ENCODE peak calls at places on chromosomes 13 and 19, in nine cellular contexts. J is substantia nigra; X is pons; P is CD4-positive, CD25-positive, alpha-beta regulatory T cell; U is H7; F is WTC11; M is activated CD8-positive, alpha-beta T cell treated with anti-CD3 and anti-CD28 coated beads, Interleukin-2, amount 10 ng/mL, durations not matched to agents 7 days and 5 days; A is anterior cingulate cortex; R is EH. C is an unnamed sample.

GRCh38 chr13:57557979-57558529 is 73.5 kb upstream of the PCDH17 start:
- DNase-seq in J (no peak), X (peak), P (no peak), U (peak), F (no peak), M (no peak), A (no peak), R (no peak), C (no peak)

GRCh38 chr13:102948006-102948405 is 102.2 kb downstream of the ERCC5 start:
- DNase-seq in J (peak), X (peak), P (no peak), U (no peak), F (no peak), M (no peak), A (peak), R (peak), C (no peak)

GRCh38 chr13:31274345-31274870 is 74.6 kb downstream of the B3GLCT start:
- DNase-seq in J (no peak), X (no peak), P (no peak), U (no peak), F (no peak), M (no peak), A (no peak), R (peak), C (no peak)

GRCh38 chr13:28380319-28380718 is 114.6 kb downstream of the FLT1 start:
- DNase-seq in J (no peak), X (no peak), P (no peak), U (no peak), F (no peak), M (no peak), A (no peak), R (no peak), C (no peak)

GRCh38 chr13:79541426-79542049 is 60.6 kb downstream of the NDFIP2 start:
- DNase-seq in J (no peak), X (peak), P (peak), U (no peak), F (no peak), M (peak), A (no peak), R (peak), C (peak)

GRCh38 chr13:100102042-100102441 is 13.1 kb downstream of the PCCA start:
- DNase-seq in J (no peak), X (no peak), P (no peak), U (no peak), F (no peak), M (no peak), A (no peak), R (no peak), C (no peak)

GRCh38 chr13:30034448-30034795 is 184.0 kb upstream of the UBL3 start:
- DNase-seq in J (no peak), X (no peak), P (no peak), U (no peak), F (no peak), M (no peak), A (no peak), R (peak), C (no peak)

GRCh38 chr19:18416778-18417249 is 2.4 kb upstream of the SSBP4 start:
- DNase-seq in J (peak), X (no peak), P (peak), U (peak), F (peak), M (peak), A (peak), R (peak), C (peak)

GRCh38 chr13:46565808-46566750 is 13.1 kb downstream of the LRCH1 start:
- DNase-seq in J (no peak), X (peak), P (no peak), U (no peak), F (no peak), M (no peak), A (no peak), R (no peak), C (peak)

GRCh38 chr19:39299404-39299803 is 3.2 kb downstream of the IFNL1 start:
- DNase-seq in J (no peak), X (no peak), P (no peak), U (no peak), F (no peak), M (peak), A (no peak), R (no peak), C (no peak)

GRCh38 chr19:2050349-2050990 is 574 bp downstream of the MKNK2 start:
- DNase-seq in J (no peak), X (no peak), P (no peak), U (no peak), F (no peak), M (no peak), A (no peak), R (no peak), C (no peak)

GRCh38 chr13:37144661-37145060 is 39.2 kb upstream of the CSNK1A1L start:
- DNase-seq in J (no peak), X (no peak), P (no peak), U (no peak), F (no peak), M (no peak), A (no peak), R (peak), C (no peak)

GRCh38 chr19:39166571-39167391 is 30.0 kb upstream of the NCCRP1 start:
- DNase-seq in J (no peak), X (peak), P (no peak), U (peak), F (peak), M (no peak), A (no peak), R (no peak), C (no peak)

GRCh38 chr13:42875448-42876269 is 94.3 kb downstream of the FAM216B start:
- DNase-seq in J (no peak), X (no peak), P (no peak), U (peak), F (peak), M (no peak), A (no peak), R (no peak), C (peak)

GRCh38 chr19:29283366-29283765 is 70.4 kb upstream of the UQCRFS1 start:
- DNase-seq in J (no peak), X (no peak), P (no peak), U (no peak), F (no peak), M (no peak), A (no peak), R (no peak), C (no peak)

GRCh38 chr13:59276436-59276835 is 887.3 kb downstream of the DIAPH3 start:
- DNase-seq in J (no peak), X (no peak), P (no peak), U (no peak), F (no peak), M (no peak), A (no peak), R (peak), C (no peak)

GRCh38 chr13:71056581-71056980 is 810.4 kb downstream of the DACH1 start:
- DNase-seq in J (no peak), X (no peak), P (no peak), U (no peak), F (peak), M (no peak), A (no peak), R (no peak), C (peak)

GRCh38 chr13:111623170-111623569 is 302.7 kb downstream of the TEX29 start:
- DNase-seq in J (no peak), X (no peak), P (no peak), U (no peak), F (no peak), M (no peak), A (no peak), R (no peak), C (no peak)

GRCh38 chr13:113860051-113860471 is 3.8 kb downstream of the GAS6 start:
- DNase-seq in J (no peak), X (no peak), P (no peak), U (peak), F (peak), M (no peak), A (no peak), R (no peak), C (no peak)

GRCh38 chr19:33803383-33803782 is 6.7 kb downstream of the KCTD15 start:
- DNase-seq in J (no peak), X (no peak), P (no peak), U (no peak), F (no peak), M (no peak), A (no peak), R (no peak), C (no peak)

GRCh38 chr19:58001895-58002369 is 688 bp downstream of the ZNF606 start:
- DNase-seq in J (no peak), X (peak), P (no peak), U (no peak), F (no peak), M (peak), A (no peak), R (peak), C (no peak)

GRCh38 chr13:40102854-40103253 is 447.4 kb downstream of the COG6 start:
- DNase-seq in J (no peak), X (no peak), P (peak), U (no peak), F (no peak), M (no peak), A (peak), R (peak), C (no peak)

GRCh38 chr13:51590966-51591627 is 6.8 kb downstream of the WDFY2 start:
- DNase-seq in J (no peak), X (peak), P (no peak), U (no peak), F (no peak), M (no peak), A (no peak), R (peak), C (no peak)

GRCh38 chr19:46413262-46414031 is at the start of gene CCDC8:
- DNase-seq in J (peak), X (peak), P (no peak), U (peak), F (peak), M (no peak), A (peak), R (peak), C (no peak)

GRCh38 chr13:112320303-112320702 is 55.9 kb upstream of the SPACA7 start:
- DNase-seq in J (no peak), X (no peak), P (no peak), U (no peak), F (no peak), M (no peak), A (no peak), R (no peak), C (no peak)

GRCh38 chr19:42512743-42513304 is 15.5 kb downstream of the CEACAM1 start:
- DNase-seq in J (no peak), X (no peak), P (no peak), U (peak), F (peak), M (no peak), A (no peak), R (no peak), C (peak)